ENCODE peak calls at places on chromosome 14, in four cellular contexts. Y is IMR-90, M is mesenchymal stem cell, N is cardiac muscle cell. A is an unnamed sample.
A peak's percentile ranks its signal among the peaks of the same experiment; 100 is the strongest.

GRCh38 chr14:85527458-85527857 is 2.5 kb upstream of the FLRT2 start:
- DNase-seq in Y (no peak), M (peak; percentile 18), N (peak; percentile 27), A (no peak)

GRCh38 chr14:35844494-35844893 is 18.4 kb downstream of the BRMS1L start:
- DNase-seq in Y (no peak), M (no peak), N (no peak), A (no peak)

GRCh38 chr14:30610719-30611388 is 11.3 kb upstream of the SCFD1 start:
- DNase-seq in Y (peak; percentile 81), M (peak; percentile 70), N (peak; percentile 87), A (no peak)

GRCh38 chr14:74510955-74511354 is 17.4 kb downstream of the ISCA2 start:
- DNase-seq in Y (peak; percentile 81), M (peak; percentile 60), N (no peak), A (no peak)

GRCh38 chr14:63672417-63673180 is 30.9 kb upstream of the WDR89 start:
- DNase-seq in Y (peak; percentile 36), M (no peak), N (no peak), A (no peak)

GRCh38 chr14:24312736-24313507 is 1.6 kb downstream of the LTB4R start:
- DNase-seq in Y (peak; percentile 22), M (peak; percentile 69), N (peak; percentile 49), A (no peak)

GRCh38 chr14:51205486-51205885 is 34.6 kb upstream of the TMX1 start:
- DNase-seq in Y (no peak), M (no peak), N (no peak), A (no peak)

GRCh38 chr14:63677891-63678379 is 36.3 kb upstream of the WDR89 start:
- DNase-seq in Y (peak; percentile 67), M (peak; percentile 85), N (peak; percentile 44), A (no peak)

GRCh38 chr14:50943943-50944646 is at the start of gene PYGL:
- DNase-seq in Y (peak; percentile 49), M (peak; percentile 78), N (peak; percentile 83), A (no peak)

GRCh38 chr14:56808314-56809201 is 1.7 kb downstream of the OTX2 start:
- DNase-seq in Y (no peak), M (peak; percentile 10), N (no peak), A (no peak)

GRCh38 chr14:54105898-54106297 is 149.3 kb upstream of the BMP4 start:
- DNase-seq in Y (no peak), M (no peak), N (no peak), A (no peak)

GRCh38 chr14:77508249-77508648 is 9.6 kb upstream of the ISM2 start:
- DNase-seq in Y (peak; percentile 79), M (peak; percentile 66), N (peak; percentile 88), A (no peak)

GRCh38 chr14:65361920-65362319 is 50.6 kb upstream of the FUT8 start:
- DNase-seq in Y (peak; percentile 90), M (peak; percentile 63), N (peak; percentile 93), A (no peak)

GRCh38 chr14:104665663-104666522 is 23.5 kb upstream of the INF2 start:
- DNase-seq in Y (no peak), M (no peak), N (no peak), A (peak; percentile 55)

GRCh38 chr14:99568567-99569560 is 35.1 kb downstream of the CCDC85C start:
- DNase-seq in Y (peak; percentile 63), M (peak; percentile 72), N (peak; percentile 75), A (no peak)

GRCh38 chr14:103524002-103524785 is 1.6 kb upstream of the CKB start:
- DNase-seq in Y (no peak), M (no peak), N (no peak), A (no peak)
- H3K4me1 ChIP-seq in Y (peaks cover 14% of the 10 kb centered on the region), M (peaks cover 69% of the 10 kb centered on the region), N (peaks cover 14% of the 10 kb centered on the region), A (peaks cover 20% of the 10 kb centered on the region)

GRCh38 chr14:22540286-22540685 is 48.7 kb downstream of the DAD1 start:
- DNase-seq in Y (no peak), M (no peak), N (no peak), A (no peak)

GRCh38 chr14:22541721-22542120 is 47.3 kb downstream of the DAD1 start:
- DNase-seq in Y (no peak), M (no peak), N (no peak), A (no peak)

GRCh38 chr14:22540811-22541360 is 48.1 kb downstream of the DAD1 start:
- DNase-seq in Y (no peak), M (no peak), N (no peak), A (peak; percentile 40)

GRCh38 chr14:22538671-22539228 is 50.3 kb downstream of the DAD1 start:
- DNase-seq in Y (no peak), M (no peak), N (no peak), A (no peak)

GRCh38 chr14:22539831-22540230 is 49.2 kb downstream of the DAD1 start:
- DNase-seq in Y (no peak), M (no peak), N (no peak), A (no peak)
- H3K4me3 ChIP-seq in Y (no peak overlapping the region), M (no peak overlapping the region), N (no peak overlapping the region), A (peak overlapping the region; percentile 46)

GRCh38 chr14:42676636-42677035 is 1070.0 kb downstream of the LRFN5 start:
- DNase-seq in Y (no peak), M (no peak), N (no peak), A (no peak)
- H3K27me3 ChIP-seq in Y (no peaks in the 10 kb centered on the region), M (no peaks in the 10 kb centered on the region), N (no peaks in the 10 kb centered on the region), A (no peaks in the 10 kb centered on the region)

GRCh38 chr14:105694961-105695360 is 168.6 kb downstream of the TMEM121 start:
- DNase-seq in Y (no peak), M (no peak), N (no peak), A (no peak)
- H3K4me1 ChIP-seq in Y (no peaks in the 10 kb centered on the region), M (no peaks in the 10 kb centered on the region), N (no peaks in the 10 kb centered on the region), A (no peaks in the 10 kb centered on the region)